ENCODE peak calls at places on chromosome 22, in seven cellular contexts. One of them, this sample, is unnamed.

GRCh38 chr22:11360632-11361031 is 4167.4 kb upstream of the OR11H1 start:
- DNase-seq in activated T-helper 1 cell treated with Interleukin-2 at 50 U/mL for 16 hours: no peak
- DNase-seq in GM12891: no peak
- DNase-seq in SK-N-DZ: no peak
- DNase-seq in NAMALWA: no peak
- DNase-seq in adrenal gland: no peak
- DNase-seq in activated CD8-positive, alpha-beta memory T cell treated with anti-CD3 and anti-CD28 coated beads, Interleukin-2, amount 50 U/mL, for 4 hours: no peak
- DNase-seq in this sample: no peak

GRCh38 chr22:50306753-50307749 is at the start of gene PLXNB2:
- DNase-seq in activated T-helper 1 cell treated with Interleukin-2 at 50 U/mL for 16 hours: no peak
- DNase-seq in GM12891: peak; percentile 84
- DNase-seq in SK-N-DZ: peak; percentile 81
- DNase-seq in NAMALWA: peak; percentile 76
- DNase-seq in adrenal gland: peak; percentile 88
- DNase-seq in activated CD8-positive, alpha-beta memory T cell treated with anti-CD3 and anti-CD28 coated beads, Interleukin-2, amount 50 U/mL, for 4 hours: peak; percentile 34
- DNase-seq in this sample: no peak

GRCh38 chr22:24819487-24819886 is 13.5 kb downstream of the SGSM1 start:
- DNase-seq in activated T-helper 1 cell treated with Interleukin-2 at 50 U/mL for 16 hours: no peak
- DNase-seq in GM12891: no peak
- DNase-seq in SK-N-DZ: no peak
- DNase-seq in NAMALWA: no peak
- DNase-seq in adrenal gland: no peak
- DNase-seq in activated CD8-positive, alpha-beta memory T cell treated with anti-CD3 and anti-CD28 coated beads, Interleukin-2, amount 50 U/mL, for 4 hours: no peak
- DNase-seq in this sample: no peak

GRCh38 chr22:47687776-47688175 is 925.3 kb downstream of the TBC1D22A start:
- DNase-seq in activated T-helper 1 cell treated with Interleukin-2 at 50 U/mL for 16 hours: no peak
- DNase-seq in GM12891: no peak
- DNase-seq in SK-N-DZ: no peak
- DNase-seq in NAMALWA: no peak
- DNase-seq in adrenal gland: no peak
- DNase-seq in activated CD8-positive, alpha-beta memory T cell treated with anti-CD3 and anti-CD28 coated beads, Interleukin-2, amount 50 U/mL, for 4 hours: no peak
- DNase-seq in this sample: no peak

GRCh38 chr22:49948116-49948515 is 12.5 kb upstream of the PIM3 start:
- DNase-seq in activated T-helper 1 cell treated with Interleukin-2 at 50 U/mL for 16 hours: no peak
- DNase-seq in GM12891: no peak
- DNase-seq in SK-N-DZ: no peak
- DNase-seq in NAMALWA: no peak
- DNase-seq in adrenal gland: no peak
- DNase-seq in activated CD8-positive, alpha-beta memory T cell treated with anti-CD3 and anti-CD28 coated beads, Interleukin-2, amount 50 U/mL, for 4 hours: no peak
- DNase-seq in this sample: no peak

GRCh38 chr22:22421392-22421791 is 87.2 kb downstream of the ZNF280B start:
- DNase-seq in activated T-helper 1 cell treated with Interleukin-2 at 50 U/mL for 16 hours: no peak
- DNase-seq in GM12891: no peak
- DNase-seq in SK-N-DZ: no peak
- DNase-seq in NAMALWA: no peak
- DNase-seq in adrenal gland: no peak
- DNase-seq in activated CD8-positive, alpha-beta memory T cell treated with anti-CD3 and anti-CD28 coated beads, Interleukin-2, amount 50 U/mL, for 4 hours: no peak
- DNase-seq in this sample: no peak

GRCh38 chr22:32331236-32331917 is 26.3 kb upstream of the RFPL3 start:
- DNase-seq in activated T-helper 1 cell treated with Interleukin-2 at 50 U/mL for 16 hours: no peak
- DNase-seq in GM12891: no peak
- DNase-seq in SK-N-DZ: no peak
- DNase-seq in NAMALWA: no peak
- DNase-seq in adrenal gland: peak; percentile 12
- DNase-seq in activated CD8-positive, alpha-beta memory T cell treated with anti-CD3 and anti-CD28 coated beads, Interleukin-2, amount 50 U/mL, for 4 hours: no peak
- DNase-seq in this sample: no peak

GRCh38 chr22:30235687-30236170 is 10.8 kb downstream of the LIF start:
- DNase-seq in activated T-helper 1 cell treated with Interleukin-2 at 50 U/mL for 16 hours: no peak
- DNase-seq in GM12891: no peak
- DNase-seq in SK-N-DZ: no peak
- DNase-seq in NAMALWA: no peak
- DNase-seq in adrenal gland: no peak
- DNase-seq in activated CD8-positive, alpha-beta memory T cell treated with anti-CD3 and anti-CD28 coated beads, Interleukin-2, amount 50 U/mL, for 4 hours: no peak
- DNase-seq in this sample: no peak

GRCh38 chr22:38788417-38788816 is 5.5 kb downstream of the DNAL4 start:
- DNase-seq in activated T-helper 1 cell treated with Interleukin-2 at 50 U/mL for 16 hours: no peak
- DNase-seq in GM12891: no peak
- DNase-seq in SK-N-DZ: no peak
- DNase-seq in NAMALWA: no peak
- DNase-seq in adrenal gland: peak; percentile 76
- DNase-seq in activated CD8-positive, alpha-beta memory T cell treated with anti-CD3 and anti-CD28 coated beads, Interleukin-2, amount 50 U/mL, for 4 hours: no peak
- DNase-seq in this sample: no peak

GRCh38 chr22:49433717-49434611 is 393.7 kb downstream of the BRD1 start:
- DNase-seq in activated T-helper 1 cell treated with Interleukin-2 at 50 U/mL for 16 hours: no peak
- DNase-seq in GM12891: no peak
- DNase-seq in SK-N-DZ: no peak
- DNase-seq in NAMALWA: no peak
- DNase-seq in adrenal gland: no peak
- DNase-seq in activated CD8-positive, alpha-beta memory T cell treated with anti-CD3 and anti-CD28 coated beads, Interleukin-2, amount 50 U/mL, for 4 hours: no peak
- DNase-seq in this sample: peak; percentile 2

GRCh38 chr22:36145881-36146280 is 14.7 kb downstream of the APOL3 start:
- DNase-seq in activated T-helper 1 cell treated with Interleukin-2 at 50 U/mL for 16 hours: no peak
- DNase-seq in GM12891: no peak
- DNase-seq in SK-N-DZ: no peak
- DNase-seq in NAMALWA: no peak
- DNase-seq in adrenal gland: no peak
- DNase-seq in activated CD8-positive, alpha-beta memory T cell treated with anti-CD3 and anti-CD28 coated beads, Interleukin-2, amount 50 U/mL, for 4 hours: no peak
- DNase-seq in this sample: no peak

GRCh38 chr22:43257549-43257948 is 70.6 kb upstream of the TTLL12 start:
- DNase-seq in activated T-helper 1 cell treated with Interleukin-2 at 50 U/mL for 16 hours: no peak
- DNase-seq in GM12891: no peak
- DNase-seq in SK-N-DZ: no peak
- DNase-seq in NAMALWA: no peak
- DNase-seq in adrenal gland: no peak
- DNase-seq in activated CD8-positive, alpha-beta memory T cell treated with anti-CD3 and anti-CD28 coated beads, Interleukin-2, amount 50 U/mL, for 4 hours: no peak
- DNase-seq in this sample: no peak

GRCh38 chr22:46596032-46596441 is 24.1 kb upstream of the GRAMD4 start:
- DNase-seq in activated T-helper 1 cell treated with Interleukin-2 at 50 U/mL for 16 hours: no peak
- DNase-seq in GM12891: no peak
- DNase-seq in SK-N-DZ: peak; percentile 95
- DNase-seq in NAMALWA: no peak
- DNase-seq in adrenal gland: peak; percentile 84
- DNase-seq in activated CD8-positive, alpha-beta memory T cell treated with anti-CD3 and anti-CD28 coated beads, Interleukin-2, amount 50 U/mL, for 4 hours: no peak
- DNase-seq in this sample: no peak

GRCh38 chr22:23066200-23067022 is 3.9 kb upstream of the GNAZ start:
- DNase-seq in activated T-helper 1 cell treated with Interleukin-2 at 50 U/mL for 16 hours: no peak
- DNase-seq in GM12891: no peak
- DNase-seq in SK-N-DZ: no peak
- DNase-seq in NAMALWA: no peak
- DNase-seq in adrenal gland: peak; percentile 13
- DNase-seq in activated CD8-positive, alpha-beta memory T cell treated with anti-CD3 and anti-CD28 coated beads, Interleukin-2, amount 50 U/mL, for 4 hours: peak; percentile 5
- DNase-seq in this sample: peak; percentile 51

GRCh38 chr22:46761539-46762237 is 762 bp upstream of the TBC1D22A start:
- DNase-seq in activated T-helper 1 cell treated with Interleukin-2 at 50 U/mL for 16 hours: no peak
- DNase-seq in GM12891: no peak
- DNase-seq in SK-N-DZ: peak; percentile 37
- DNase-seq in NAMALWA: peak; percentile 52
- DNase-seq in adrenal gland: no peak
- DNase-seq in activated CD8-positive, alpha-beta memory T cell treated with anti-CD3 and anti-CD28 coated beads, Interleukin-2, amount 50 U/mL, for 4 hours: no peak
- DNase-seq in this sample: peak; percentile 37

GRCh38 chr22:37686002-37686982 is at the start of gene NOL12:
- DNase-seq in activated T-helper 1 cell treated with Interleukin-2 at 50 U/mL for 16 hours: peak; percentile 65
- DNase-seq in GM12891: peak; percentile 83
- DNase-seq in SK-N-DZ: peak; percentile 95
- DNase-seq in NAMALWA: peak; percentile 84
- DNase-seq in adrenal gland: peak; percentile 81
- DNase-seq in activated CD8-positive, alpha-beta memory T cell treated with anti-CD3 and anti-CD28 coated beads, Interleukin-2, amount 50 U/mL, for 4 hours: peak; percentile 73
- DNase-seq in this sample: peak; percentile 89

GRCh38 chr22:46233231-46233630 is 16.9 kb downstream of the CDPF1 start:
- DNase-seq in activated T-helper 1 cell treated with Interleukin-2 at 50 U/mL for 16 hours: no peak
- DNase-seq in GM12891: no peak
- DNase-seq in SK-N-DZ: no peak
- DNase-seq in NAMALWA: no peak
- DNase-seq in adrenal gland: peak; percentile 83
- DNase-seq in activated CD8-positive, alpha-beta memory T cell treated with anti-CD3 and anti-CD28 coated beads, Interleukin-2, amount 50 U/mL, for 4 hours: no peak
- DNase-seq in this sample: no peak

GRCh38 chr22:32106930-32107329 is 52.2 kb downstream of the C22orf42 start:
- DNase-seq in activated T-helper 1 cell treated with Interleukin-2 at 50 U/mL for 16 hours: no peak
- DNase-seq in GM12891: no peak
- DNase-seq in SK-N-DZ: no peak
- DNase-seq in NAMALWA: peak; percentile 17
- DNase-seq in adrenal gland: no peak
- DNase-seq in activated CD8-positive, alpha-beta memory T cell treated with anti-CD3 and anti-CD28 coated beads, Interleukin-2, amount 50 U/mL, for 4 hours: no peak
- DNase-seq in this sample: peak; percentile 4

GRCh38 chr22:29493636-29494035 is 13.6 kb downstream of the NEFH start:
- DNase-seq in activated T-helper 1 cell treated with Interleukin-2 at 50 U/mL for 16 hours: no peak
- DNase-seq in GM12891: no peak
- DNase-seq in SK-N-DZ: no peak
- DNase-seq in NAMALWA: no peak
- DNase-seq in adrenal gland: no peak
- DNase-seq in activated CD8-positive, alpha-beta memory T cell treated with anti-CD3 and anti-CD28 coated beads, Interleukin-2, amount 50 U/mL, for 4 hours: no peak
- DNase-seq in this sample: no peak

GRCh38 chr22:24225044-24225601 is 19.8 kb downstream of the GGT5 start:
- DNase-seq in activated T-helper 1 cell treated with Interleukin-2 at 50 U/mL for 16 hours: no peak
- DNase-seq in GM12891: no peak
- DNase-seq in SK-N-DZ: no peak
- DNase-seq in NAMALWA: no peak
- DNase-seq in adrenal gland: no peak
- DNase-seq in activated CD8-positive, alpha-beta memory T cell treated with anti-CD3 and anti-CD28 coated beads, Interleukin-2, amount 50 U/mL, for 4 hours: no peak
- DNase-seq in this sample: no peak

GRCh38 chr22:31210830-31211503 is 1.1 kb upstream of the LIMK2 start:
- DNase-seq in activated T-helper 1 cell treated with Interleukin-2 at 50 U/mL for 16 hours: no peak
- DNase-seq in GM12891: no peak
- DNase-seq in SK-N-DZ: no peak
- DNase-seq in NAMALWA: peak; percentile 54
- DNase-seq in adrenal gland: no peak
- DNase-seq in activated CD8-positive, alpha-beta memory T cell treated with anti-CD3 and anti-CD28 coated beads, Interleukin-2, amount 50 U/mL, for 4 hours: no peak
- DNase-seq in this sample: no peak

GRCh38 chr22:47575291-47575690 is 812.8 kb downstream of the TBC1D22A start:
- DNase-seq in activated T-helper 1 cell treated with Interleukin-2 at 50 U/mL for 16 hours: no peak
- DNase-seq in GM12891: no peak
- DNase-seq in SK-N-DZ: no peak
- DNase-seq in NAMALWA: no peak
- DNase-seq in adrenal gland: no peak
- DNase-seq in activated CD8-positive, alpha-beta memory T cell treated with anti-CD3 and anti-CD28 coated beads, Interleukin-2, amount 50 U/mL, for 4 hours: no peak
- DNase-seq in this sample: no peak

GRCh38 chr22:48782817-48783511 is 1044.7 kb downstream of the BRD1 start:
- DNase-seq in activated T-helper 1 cell treated with Interleukin-2 at 50 U/mL for 16 hours: no peak
- DNase-seq in GM12891: no peak
- DNase-seq in SK-N-DZ: no peak
- DNase-seq in NAMALWA: peak; percentile 10
- DNase-seq in adrenal gland: peak; percentile 2
- DNase-seq in activated CD8-positive, alpha-beta memory T cell treated with anti-CD3 and anti-CD28 coated beads, Interleukin-2, amount 50 U/mL, for 4 hours: no peak
- DNase-seq in this sample: peak; percentile 24

GRCh38 chr22:31126128-31126868 is 3.5 kb downstream of the INPP5J start:
- DNase-seq in activated T-helper 1 cell treated with Interleukin-2 at 50 U/mL for 16 hours: no peak
- DNase-seq in GM12891: no peak
- DNase-seq in SK-N-DZ: no peak
- DNase-seq in NAMALWA: no peak
- DNase-seq in adrenal gland: no peak
- DNase-seq in activated CD8-positive, alpha-beta memory T cell treated with anti-CD3 and anti-CD28 coated beads, Interleukin-2, amount 50 U/mL, for 4 hours: no peak
- DNase-seq in this sample: no peak

GRCh38 chr22:27512283-27512761 is 289.2 kb downstream of the MN1 start:
- DNase-seq in activated T-helper 1 cell treated with Interleukin-2 at 50 U/mL for 16 hours: no peak
- DNase-seq in GM12891: no peak
- DNase-seq in SK-N-DZ: no peak
- DNase-seq in NAMALWA: no peak
- DNase-seq in adrenal gland: peak; percentile 29
- DNase-seq in activated CD8-positive, alpha-beta memory T cell treated with anti-CD3 and anti-CD28 coated beads, Interleukin-2, amount 50 U/mL, for 4 hours: no peak
- DNase-seq in this sample: no peak

GRCh38 chr22:48711031-48711431 is 1116.6 kb downstream of the BRD1 start:
- DNase-seq in activated T-helper 1 cell treated with Interleukin-2 at 50 U/mL for 16 hours: no peak
- DNase-seq in GM12891: no peak
- DNase-seq in SK-N-DZ: no peak
- DNase-seq in NAMALWA: no peak
- DNase-seq in adrenal gland: no peak
- DNase-seq in activated CD8-positive, alpha-beta memory T cell treated with anti-CD3 and anti-CD28 coated beads, Interleukin-2, amount 50 U/mL, for 4 hours: no peak
- DNase-seq in this sample: no peak